ENCODE peak calls at places on chromosomes 2 and 18, in seven cellular contexts. One of them, this sample, is unnamed.
A peak's percentile ranks its signal among the peaks of the same experiment; 100 is the strongest.

GRCh38 chr2:195092341-195092740 is 564.7 kb upstream of the SLC39A10 start:
- DNase-seq in NCI-H345: no peak
- DNase-seq in RWPE1: no peak
- DNase-seq in T-cell: no peak
- DNase-seq in right lobe of liver: no peak
- DNase-seq in adrenal gland: no peak
- DNase-seq in NCI-H1417: no peak
- DNase-seq in this sample: no peak

GRCh38 chr2:183250472-183250871 is 126.2 kb downstream of the NUP35 start:
- DNase-seq in NCI-H1417: no peak
- DNase-seq in T-cell: no peak
- DNase-seq in right lobe of liver: no peak
- DNase-seq in RWPE1: no peak
- DNase-seq in NCI-H345: no peak
- DNase-seq in adrenal gland: no peak
- DNase-seq in this sample: no peak

GRCh38 chr2:64374686-64375085 is 79.3 kb upstream of the LGALSL start:
- DNase-seq in NCI-H1417: no peak
- DNase-seq in RWPE1: peak; percentile 17
- DNase-seq in right lobe of liver: peak; percentile 54
- DNase-seq in NCI-H345: no peak
- DNase-seq in T-cell: no peak
- DNase-seq in adrenal gland: peak; percentile 89
- DNase-seq in this sample: no peak

GRCh38 chr2:35443087-35443486 is 912.5 kb upstream of the CRIM1 start:
- DNase-seq in NCI-H1417: no peak
- DNase-seq in RWPE1: no peak
- DNase-seq in NCI-H345: no peak
- DNase-seq in right lobe of liver: no peak
- DNase-seq in T-cell: no peak
- DNase-seq in adrenal gland: no peak
- DNase-seq in this sample: no peak

GRCh38 chr2:145028055-145028630 is 508.2 kb upstream of the ZEB2 start:
- DNase-seq in right lobe of liver: no peak
- DNase-seq in NCI-H1417: peak; percentile 13
- DNase-seq in T-cell: no peak
- DNase-seq in RWPE1: no peak
- DNase-seq in adrenal gland: no peak
- DNase-seq in NCI-H345: no peak
- DNase-seq in this sample: no peak

GRCh38 chr2:120660771-120661459 is 74.8 kb upstream of the GLI2 start:
- DNase-seq in RWPE1: no peak
- DNase-seq in T-cell: no peak
- DNase-seq in right lobe of liver: peak; percentile 81
- DNase-seq in NCI-H345: no peak
- DNase-seq in NCI-H1417: no peak
- DNase-seq in adrenal gland: no peak
- DNase-seq in this sample: no peak

GRCh38 chr2:227106845-227107759 is 56.9 kb downstream of the COL4A4 start:
- DNase-seq in NCI-H1417: peak; percentile 67
- DNase-seq in adrenal gland: peak; percentile 43
- DNase-seq in NCI-H345: peak; percentile 49
- DNase-seq in T-cell: peak; percentile 22
- DNase-seq in right lobe of liver: peak; percentile 26
- DNase-seq in RWPE1: peak; percentile 38
- DNase-seq in this sample: peak; percentile 78

GRCh38 chr2:216416571-216417307 is 4.5 kb downstream of the SMARCAL1 start:
- DNase-seq in RWPE1: no peak
- DNase-seq in right lobe of liver: no peak
- DNase-seq in adrenal gland: no peak
- DNase-seq in NCI-H1417: no peak
- DNase-seq in T-cell: no peak
- DNase-seq in NCI-H345: no peak
- DNase-seq in this sample: no peak

GRCh38 chr18:62537946-62538345 is 15.1 kb downstream of the ZCCHC2 start:
- DNase-seq in adrenal gland: no peak
- DNase-seq in NCI-H345: no peak
- DNase-seq in T-cell: no peak
- DNase-seq in NCI-H1417: no peak
- DNase-seq in right lobe of liver: no peak
- DNase-seq in RWPE1: peak; percentile 32
- DNase-seq in this sample: no peak

GRCh38 chr2:144154205-144154604 is 365.7 kb downstream of the ZEB2 start:
- DNase-seq in right lobe of liver: no peak
- DNase-seq in NCI-H345: no peak
- DNase-seq in T-cell: no peak
- DNase-seq in RWPE1: no peak
- DNase-seq in adrenal gland: no peak
- DNase-seq in NCI-H1417: no peak
- DNase-seq in this sample: peak; percentile 22

GRCh38 chr18:47983946-47984345 is 53.5 kb upstream of the SMAD2 start:
- DNase-seq in RWPE1: no peak
- DNase-seq in T-cell: no peak
- DNase-seq in NCI-H1417: no peak
- DNase-seq in right lobe of liver: no peak
- DNase-seq in adrenal gland: no peak
- DNase-seq in NCI-H345: no peak
- DNase-seq in this sample: no peak

GRCh38 chr2:199467462-199467822 is 9.7 kb upstream of the SATB2 start:
- DNase-seq in adrenal gland: no peak
- DNase-seq in RWPE1: no peak
- DNase-seq in right lobe of liver: no peak
- DNase-seq in NCI-H345: no peak
- DNase-seq in NCI-H1417: no peak
- DNase-seq in T-cell: no peak
- DNase-seq in this sample: no peak

GRCh38 chr18:3998698-3999333 is 456.3 kb downstream of the DLGAP1 start:
- DNase-seq in right lobe of liver: no peak
- DNase-seq in NCI-H345: peak; percentile 23
- DNase-seq in adrenal gland: peak; percentile 49
- DNase-seq in NCI-H1417: no peak
- DNase-seq in RWPE1: peak; percentile 29
- DNase-seq in T-cell: no peak
- DNase-seq in this sample: peak; percentile 44

GRCh38 chr2:22795467-22795866 is 589.5 kb upstream of the KLHL29 start:
- DNase-seq in right lobe of liver: no peak
- DNase-seq in NCI-H1417: no peak
- DNase-seq in adrenal gland: no peak
- DNase-seq in RWPE1: no peak
- DNase-seq in T-cell: no peak
- DNase-seq in NCI-H345: no peak
- DNase-seq in this sample: no peak

This sample was measured in iris pigment epithelial cell.